ENCODE peak calls at places on chromosomes 4 and X, in ten cellular contexts. One of them, this sample, is unnamed.

GRCh38 chr4:13539721-13540445 is 4.4 kb downstream of the NKX3-2 start:
- DNase-seq in Calu3: no peak
- DNase-seq in SW480: no peak
- DNase-seq in HFF-Myc: no peak
- DNase-seq in suprapubic skin: no peak
- DNase-seq in DMS79: no peak
- DNase-seq in hippocampal formation: no peak
- DNase-seq in DMS153: no peak
- DNase-seq in activated naive CD8-positive, alpha-beta T cell treated with anti-CD3 and anti-CD28 coated beads, Interleukin-2, amount 50 U/mL, for 24 hours: no peak
- DNase-seq in cardiac fibroblast: no peak
- DNase-seq in this sample: no peak

GRCh38 chrX:10545882-10546281 is 74.5 kb downstream of the MID1 start:
- DNase-seq in Calu3: no peak
- DNase-seq in SW480: no peak
- DNase-seq in HFF-Myc: no peak
- DNase-seq in suprapubic skin: no peak
- DNase-seq in DMS79: no peak
- DNase-seq in hippocampal formation: no peak
- DNase-seq in DMS153: no peak
- DNase-seq in activated naive CD8-positive, alpha-beta T cell treated with anti-CD3 and anti-CD28 coated beads, Interleukin-2, amount 50 U/mL, for 24 hours: no peak
- DNase-seq in cardiac fibroblast: no peak
- DNase-seq in this sample: no peak

GRCh38 chr4:56656346-56656643 is 24.8 kb downstream of the HOPX start:
- DNase-seq in Calu3: no peak
- DNase-seq in SW480: no peak
- DNase-seq in HFF-Myc: no peak
- DNase-seq in suprapubic skin: no peak
- DNase-seq in DMS79: no peak
- DNase-seq in hippocampal formation: no peak
- DNase-seq in DMS153: no peak
- DNase-seq in activated naive CD8-positive, alpha-beta T cell treated with anti-CD3 and anti-CD28 coated beads, Interleukin-2, amount 50 U/mL, for 24 hours: peak
- DNase-seq in cardiac fibroblast: no peak
- DNase-seq in this sample: no peak

GRCh38 chr4:3215256-3215655 is 33.7 kb upstream of the MSANTD1 start:
- DNase-seq in Calu3: no peak
- DNase-seq in SW480: no peak
- DNase-seq in HFF-Myc: no peak
- DNase-seq in suprapubic skin: no peak
- DNase-seq in DMS79: no peak
- DNase-seq in hippocampal formation: no peak
- DNase-seq in DMS153: no peak
- DNase-seq in activated naive CD8-positive, alpha-beta T cell treated with anti-CD3 and anti-CD28 coated beads, Interleukin-2, amount 50 U/mL, for 24 hours: no peak
- DNase-seq in cardiac fibroblast: no peak
- DNase-seq in this sample: no peak

GRCh38 chr4:172716291-172716690 is 452.3 kb upstream of the GALNT7 start:
- DNase-seq in Calu3: no peak
- DNase-seq in SW480: no peak
- DNase-seq in HFF-Myc: no peak
- DNase-seq in suprapubic skin: no peak
- DNase-seq in DMS79: no peak
- DNase-seq in hippocampal formation: no peak
- DNase-seq in DMS153: no peak
- DNase-seq in activated naive CD8-positive, alpha-beta T cell treated with anti-CD3 and anti-CD28 coated beads, Interleukin-2, amount 50 U/mL, for 24 hours: no peak
- DNase-seq in cardiac fibroblast: no peak
- DNase-seq in this sample: no peak

GRCh38 chr4:102477657-102478056 is 23.5 kb upstream of the NFKB1 start:
- DNase-seq in Calu3: no peak
- DNase-seq in SW480: no peak
- DNase-seq in HFF-Myc: no peak
- DNase-seq in suprapubic skin: no peak
- DNase-seq in DMS79: no peak
- DNase-seq in hippocampal formation: no peak
- DNase-seq in DMS153: no peak
- DNase-seq in activated naive CD8-positive, alpha-beta T cell treated with anti-CD3 and anti-CD28 coated beads, Interleukin-2, amount 50 U/mL, for 24 hours: no peak
- DNase-seq in cardiac fibroblast: peak
- DNase-seq in this sample: no peak

GRCh38 chrX:16239211-16239610 is 71.9 kb downstream of the MAGEB17 start:
- DNase-seq in Calu3: peak
- DNase-seq in SW480: peak
- DNase-seq in HFF-Myc: peak
- DNase-seq in suprapubic skin: no peak
- DNase-seq in DMS79: no peak
- DNase-seq in hippocampal formation: no peak
- DNase-seq in DMS153: no peak
- DNase-seq in activated naive CD8-positive, alpha-beta T cell treated with anti-CD3 and anti-CD28 coated beads, Interleukin-2, amount 50 U/mL, for 24 hours: no peak
- DNase-seq in cardiac fibroblast: peak
- DNase-seq in this sample: peak

GRCh38 chr4:123699823-123700822 is 303.5 kb downstream of the SPRY1 start:
- DNase-seq in Calu3: no peak
- DNase-seq in SW480: no peak
- DNase-seq in HFF-Myc: peak
- DNase-seq in suprapubic skin: no peak
- DNase-seq in DMS79: no peak
- DNase-seq in hippocampal formation: peak
- DNase-seq in DMS153: no peak
- DNase-seq in activated naive CD8-positive, alpha-beta T cell treated with anti-CD3 and anti-CD28 coated beads, Interleukin-2, amount 50 U/mL, for 24 hours: no peak
- DNase-seq in cardiac fibroblast: peak
- DNase-seq in this sample: no peak

GRCh38 chrX:13380230-13380629 is 60.4 kb upstream of the ATXN3L start:
- DNase-seq in Calu3: no peak
- DNase-seq in SW480: no peak
- DNase-seq in HFF-Myc: no peak
- DNase-seq in suprapubic skin: no peak
- DNase-seq in DMS79: no peak
- DNase-seq in hippocampal formation: no peak
- DNase-seq in DMS153: no peak
- DNase-seq in activated naive CD8-positive, alpha-beta T cell treated with anti-CD3 and anti-CD28 coated beads, Interleukin-2, amount 50 U/mL, for 24 hours: no peak
- DNase-seq in cardiac fibroblast: peak
- DNase-seq in this sample: no peak

GRCh38 chr4:83757121-83757621 is 221.3 kb downstream of the GPAT3 start:
- DNase-seq in Calu3: no peak
- DNase-seq in SW480: no peak
- DNase-seq in HFF-Myc: no peak
- DNase-seq in suprapubic skin: no peak
- DNase-seq in DMS79: no peak
- DNase-seq in hippocampal formation: no peak
- DNase-seq in DMS153: no peak
- DNase-seq in activated naive CD8-positive, alpha-beta T cell treated with anti-CD3 and anti-CD28 coated beads, Interleukin-2, amount 50 U/mL, for 24 hours: no peak
- DNase-seq in cardiac fibroblast: no peak
- DNase-seq in this sample: no peak

GRCh38 chr4:111136438-111136837 is 513.6 kb upstream of the PITX2 start:
- DNase-seq in Calu3: peak
- DNase-seq in SW480: peak
- DNase-seq in HFF-Myc: peak
- DNase-seq in suprapubic skin: no peak
- DNase-seq in DMS79: no peak
- DNase-seq in hippocampal formation: no peak
- DNase-seq in DMS153: no peak
- DNase-seq in activated naive CD8-positive, alpha-beta T cell treated with anti-CD3 and anti-CD28 coated beads, Interleukin-2, amount 50 U/mL, for 24 hours: no peak
- DNase-seq in cardiac fibroblast: peak
- DNase-seq in this sample: peak

GRCh38 chr4:33390977-33391376 is 2670.8 kb downstream of the PCDH7 start:
- DNase-seq in Calu3: no peak
- DNase-seq in SW480: no peak
- DNase-seq in HFF-Myc: no peak
- DNase-seq in suprapubic skin: no peak
- DNase-seq in DMS79: no peak
- DNase-seq in hippocampal formation: no peak
- DNase-seq in DMS153: no peak
- DNase-seq in activated naive CD8-positive, alpha-beta T cell treated with anti-CD3 and anti-CD28 coated beads, Interleukin-2, amount 50 U/mL, for 24 hours: no peak
- DNase-seq in cardiac fibroblast: no peak
- DNase-seq in this sample: no peak

GRCh38 chr4:1226598-1226997 is 22.3 kb downstream of the CTBP1 start:
- DNase-seq in Calu3: no peak
- DNase-seq in SW480: no peak
- DNase-seq in HFF-Myc: no peak
- DNase-seq in suprapubic skin: no peak
- DNase-seq in DMS79: no peak
- DNase-seq in hippocampal formation: no peak
- DNase-seq in DMS153: no peak
- DNase-seq in activated naive CD8-positive, alpha-beta T cell treated with anti-CD3 and anti-CD28 coated beads, Interleukin-2, amount 50 U/mL, for 24 hours: no peak
- DNase-seq in cardiac fibroblast: no peak
- DNase-seq in this sample: no peak

GRCh38 chr4:15361529-15361928 is 66.3 kb upstream of the C1QTNF7 start:
- DNase-seq in Calu3: no peak
- DNase-seq in SW480: no peak
- DNase-seq in HFF-Myc: no peak
- DNase-seq in suprapubic skin: no peak
- DNase-seq in DMS79: no peak
- DNase-seq in hippocampal formation: no peak
- DNase-seq in DMS153: no peak
- DNase-seq in activated naive CD8-positive, alpha-beta T cell treated with anti-CD3 and anti-CD28 coated beads, Interleukin-2, amount 50 U/mL, for 24 hours: no peak
- DNase-seq in cardiac fibroblast: no peak
- DNase-seq in this sample: no peak

GRCh38 chrX:37468111-37468739 is 103.2 kb upstream of the LANCL3 start:
- DNase-seq in Calu3: no peak
- DNase-seq in SW480: no peak
- DNase-seq in HFF-Myc: no peak
- DNase-seq in suprapubic skin: no peak
- DNase-seq in DMS79: no peak
- DNase-seq in hippocampal formation: no peak
- DNase-seq in DMS153: no peak
- DNase-seq in activated naive CD8-positive, alpha-beta T cell treated with anti-CD3 and anti-CD28 coated beads, Interleukin-2, amount 50 U/mL, for 24 hours: no peak
- DNase-seq in cardiac fibroblast: no peak
- DNase-seq in this sample: no peak

GRCh38 chr4:48041535-48042137 is 25.1 kb downstream of the NIPAL1 start:
- DNase-seq in Calu3: no peak
- DNase-seq in SW480: no peak
- DNase-seq in HFF-Myc: no peak
- DNase-seq in suprapubic skin: no peak
- DNase-seq in DMS79: no peak
- DNase-seq in hippocampal formation: no peak
- DNase-seq in DMS153: no peak
- DNase-seq in activated naive CD8-positive, alpha-beta T cell treated with anti-CD3 and anti-CD28 coated beads, Interleukin-2, amount 50 U/mL, for 24 hours: peak
- DNase-seq in cardiac fibroblast: no peak
- DNase-seq in this sample: no peak

GRCh38 chrX:85619962-85620361 is 240.5 kb upstream of the POF1B start:
- DNase-seq in Calu3: no peak
- DNase-seq in SW480: no peak
- DNase-seq in HFF-Myc: no peak
- DNase-seq in suprapubic skin: no peak
- DNase-seq in DMS79: no peak
- DNase-seq in hippocampal formation: no peak
- DNase-seq in DMS153: no peak
- DNase-seq in activated naive CD8-positive, alpha-beta T cell treated with anti-CD3 and anti-CD28 coated beads, Interleukin-2, amount 50 U/mL, for 24 hours: no peak
- DNase-seq in cardiac fibroblast: no peak
- DNase-seq in this sample: no peak

GRCh38 chr4:8323947-8324555 is 54.5 kb downstream of the HTRA3 start:
- DNase-seq in Calu3: no peak
- DNase-seq in SW480: no peak
- DNase-seq in HFF-Myc: no peak
- DNase-seq in suprapubic skin: no peak
- DNase-seq in DMS79: no peak
- DNase-seq in hippocampal formation: no peak
- DNase-seq in DMS153: no peak
- DNase-seq in activated naive CD8-positive, alpha-beta T cell treated with anti-CD3 and anti-CD28 coated beads, Interleukin-2, amount 50 U/mL, for 24 hours: no peak
- DNase-seq in cardiac fibroblast: no peak
- DNase-seq in this sample: no peak

GRCh38 chr4:168551211-168551610 is 54.4 kb downstream of the PALLD start:
- DNase-seq in Calu3: no peak
- DNase-seq in SW480: no peak
- DNase-seq in HFF-Myc: peak
- DNase-seq in suprapubic skin: no peak
- DNase-seq in DMS79: no peak
- DNase-seq in hippocampal formation: no peak
- DNase-seq in DMS153: no peak
- DNase-seq in activated naive CD8-positive, alpha-beta T cell treated with anti-CD3 and anti-CD28 coated beads, Interleukin-2, amount 50 U/mL, for 24 hours: no peak
- DNase-seq in cardiac fibroblast: peak
- DNase-seq in this sample: no peak

GRCh38 chrX:20594985-20595384 is 328.3 kb upstream of the RPS6KA3 start:
- DNase-seq in Calu3: peak
- DNase-seq in SW480: peak
- DNase-seq in HFF-Myc: no peak
- DNase-seq in suprapubic skin: no peak
- DNase-seq in DMS79: no peak
- DNase-seq in hippocampal formation: no peak
- DNase-seq in DMS153: no peak
- DNase-seq in activated naive CD8-positive, alpha-beta T cell treated with anti-CD3 and anti-CD28 coated beads, Interleukin-2, amount 50 U/mL, for 24 hours: no peak
- DNase-seq in cardiac fibroblast: peak
- DNase-seq in this sample: peak

GRCh38 chrX:2600564-2600963 is 90.5 kb upstream of the CD99 start:
- DNase-seq in Calu3: no peak
- DNase-seq in SW480: no peak
- DNase-seq in HFF-Myc: no peak
- DNase-seq in suprapubic skin: no peak
- DNase-seq in DMS79: no peak
- DNase-seq in hippocampal formation: no peak
- DNase-seq in DMS153: no peak
- DNase-seq in activated naive CD8-positive, alpha-beta T cell treated with anti-CD3 and anti-CD28 coated beads, Interleukin-2, amount 50 U/mL, for 24 hours: no peak
- DNase-seq in cardiac fibroblast: no peak
- DNase-seq in this sample: no peak

GRCh38 chrX:111168314-111168713 is 72.3 kb downstream of the PAK3 start:
- DNase-seq in Calu3: no peak
- DNase-seq in SW480: peak
- DNase-seq in HFF-Myc: no peak
- DNase-seq in suprapubic skin: no peak
- DNase-seq in DMS79: no peak
- DNase-seq in hippocampal formation: no peak
- DNase-seq in DMS153: peak
- DNase-seq in activated naive CD8-positive, alpha-beta T cell treated with anti-CD3 and anti-CD28 coated beads, Interleukin-2, amount 50 U/mL, for 24 hours: no peak
- DNase-seq in cardiac fibroblast: peak
- DNase-seq in this sample: no peak

GRCh38 chr4:47814896-47815295 is 23.0 kb downstream of the CORIN start:
- DNase-seq in Calu3: no peak
- DNase-seq in SW480: no peak
- DNase-seq in HFF-Myc: no peak
- DNase-seq in suprapubic skin: no peak
- DNase-seq in DMS79: no peak
- DNase-seq in hippocampal formation: no peak
- DNase-seq in DMS153: no peak
- DNase-seq in activated naive CD8-positive, alpha-beta T cell treated with anti-CD3 and anti-CD28 coated beads, Interleukin-2, amount 50 U/mL, for 24 hours: no peak
- DNase-seq in cardiac fibroblast: peak
- DNase-seq in this sample: no peak

GRCh38 chr4:42399393-42399792 is 2.1 kb downstream of the SHISA3 start:
- DNase-seq in Calu3: no peak
- DNase-seq in SW480: no peak
- DNase-seq in HFF-Myc: no peak
- DNase-seq in suprapubic skin: no peak
- DNase-seq in DMS79: no peak
- DNase-seq in hippocampal formation: no peak
- DNase-seq in DMS153: no peak
- DNase-seq in activated naive CD8-positive, alpha-beta T cell treated with anti-CD3 and anti-CD28 coated beads, Interleukin-2, amount 50 U/mL, for 24 hours: no peak
- DNase-seq in cardiac fibroblast: no peak
- DNase-seq in this sample: no peak

GRCh38 chrX:19569121-19569805 is 54.0 kb upstream of the MAP3K15 start:
- DNase-seq in Calu3: no peak
- DNase-seq in SW480: no peak
- DNase-seq in HFF-Myc: no peak
- DNase-seq in suprapubic skin: no peak
- DNase-seq in DMS79: no peak
- DNase-seq in hippocampal formation: no peak
- DNase-seq in DMS153: no peak
- DNase-seq in activated naive CD8-positive, alpha-beta T cell treated with anti-CD3 and anti-CD28 coated beads, Interleukin-2, amount 50 U/mL, for 24 hours: no peak
- DNase-seq in cardiac fibroblast: no peak
- DNase-seq in this sample: no peak

GRCh38 chr4:156672924-156673323 is 298.7 kb downstream of the PDGFC start:
- DNase-seq in Calu3: no peak
- DNase-seq in SW480: no peak
- DNase-seq in HFF-Myc: no peak
- DNase-seq in suprapubic skin: no peak
- DNase-seq in DMS79: no peak
- DNase-seq in hippocampal formation: no peak
- DNase-seq in DMS153: no peak
- DNase-seq in activated naive CD8-positive, alpha-beta T cell treated with anti-CD3 and anti-CD28 coated beads, Interleukin-2, amount 50 U/mL, for 24 hours: no peak
- DNase-seq in cardiac fibroblast: peak
- DNase-seq in this sample: peak

GRCh38 chr4:142567620-142568451 is 278.3 kb downstream of the INPP4B start:
- DNase-seq in Calu3: peak
- DNase-seq in SW480: no peak
- DNase-seq in HFF-Myc: no peak
- DNase-seq in suprapubic skin: no peak
- DNase-seq in DMS79: no peak
- DNase-seq in hippocampal formation: no peak
- DNase-seq in DMS153: no peak
- DNase-seq in activated naive CD8-positive, alpha-beta T cell treated with anti-CD3 and anti-CD28 coated beads, Interleukin-2, amount 50 U/mL, for 24 hours: no peak
- DNase-seq in cardiac fibroblast: peak
- DNase-seq in this sample: no peak

GRCh38 chr4:139416073-139416673 is 37.7 kb upstream of the RAB33B start:
- DNase-seq in Calu3: peak
- DNase-seq in SW480: peak
- DNase-seq in HFF-Myc: peak
- DNase-seq in suprapubic skin: no peak
- DNase-seq in DMS79: no peak
- DNase-seq in hippocampal formation: no peak
- DNase-seq in DMS153: no peak
- DNase-seq in activated naive CD8-positive, alpha-beta T cell treated with anti-CD3 and anti-CD28 coated beads, Interleukin-2, amount 50 U/mL, for 24 hours: no peak
- DNase-seq in cardiac fibroblast: peak
- DNase-seq in this sample: peak

This sample was measured in HCT116.